ENCODE peak calls at places on chromosomes 5 and 9, in seven cellular contexts. A is activated CD8-positive, alpha-beta memory T cell treated with anti-CD3 and anti-CD28 coated beads, Interleukin-2, amount 10 ng/mL, durations not matched to agents 7 days and 5 days; Q is endothelial cell; L is T-helper 1 cell; Y is psoas muscle; E is H7; W is activated CD4-positive, alpha-beta T cell treated with anti-CD3 and anti-CD28 coated beads for 48 hours. O is an unnamed sample.

GRCh38 chr5:62307364-62307689 is 1.3 kb downstream of the KIF2A start:
- DNase-seq in Q (no peak), Y (no peak), W (no peak), A (no peak), L (no peak), E (no peak), O (no peak)

GRCh38 chr5:91434348-91434747 is 51.2 kb upstream of the ARRDC3 start:
- DNase-seq in W (peak), A (no peak), Y (no peak), L (no peak), E (no peak), Q (no peak), O (no peak)

GRCh38 chr5:90590-91547 is 1.1 kb upstream of the PLEKHG4B start:
- DNase-seq in Y (no peak), A (no peak), Q (no peak), L (no peak), W (no peak), E (peak), O (no peak)

GRCh38 chr5:57450991-57451876 is 31.4 kb downstream of the ACTBL2 start:
- DNase-seq in L (no peak), W (no peak), Y (no peak), Q (no peak), A (no peak), E (no peak), O (no peak)

GRCh38 chr5:74851684-74852353 is 14.4 kb downstream of the FAM169A start:
- DNase-seq in Y (no peak), A (no peak), L (no peak), W (no peak), E (no peak), Q (no peak), O (no peak)

GRCh38 chr9:2576631-2577030 is 45.0 kb upstream of the VLDLR start:
- DNase-seq in W (no peak), L (no peak), A (no peak), Y (no peak), Q (no peak), E (no peak), O (no peak)

GRCh38 chr9:89677696-89678393 is 73.0 kb downstream of the GADD45G start:
- DNase-seq in Y (no peak), E (peak), L (no peak), W (no peak), A (no peak), Q (no peak), O (peak)

GRCh38 chr5:72378636-72379289 is 58.6 kb downstream of the PTCD2 start:
- DNase-seq in Y (peak), E (no peak), A (no peak), W (no peak), L (no peak), Q (no peak), O (peak)

GRCh38 chr9:110700953-110701352 is 32.4 kb downstream of the MUSK start:
- DNase-seq in W (no peak), E (no peak), A (no peak), Q (no peak), Y (no peak), L (no peak), O (no peak)

GRCh38 chr9:120892748-120893584 is 16.0 kb upstream of the PHF19 start:
- DNase-seq in Y (no peak), L (peak), A (peak), Q (no peak), E (no peak), W (peak), O (peak)

GRCh38 chr5:171961117-171961516 is 45.3 kb downstream of the FBXW11 start:
- DNase-seq in Q (no peak), L (no peak), W (peak), A (peak), Y (no peak), E (no peak), O (no peak)

GRCh38 chr5:107271682-107272350 is 398.9 kb downstream of the EFNA5 start:
- DNase-seq in A (no peak), W (no peak), Y (no peak), E (no peak), L (no peak), Q (no peak), O (no peak)

GRCh38 chr9:93187574-93187973 is 3.6 kb downstream of the WNK2 start:
- DNase-seq in Y (no peak), Q (no peak), L (no peak), W (no peak), A (no peak), E (no peak), O (no peak)

GRCh38 chr9:118809160-118809625 is 560.0 kb downstream of the BRINP1 start:
- DNase-seq in W (no peak), L (no peak), A (no peak), Q (no peak), E (peak), Y (no peak), O (no peak)

GRCh38 chr5:127596501-127596900 is 52.4 kb upstream of the CTXN3 start:
- DNase-seq in W (no peak), A (no peak), Y (no peak), Q (no peak), L (no peak), E (no peak), O (no peak)

GRCh38 chr5:172007153-172007794 is 836 bp upstream of the FBXW11 start:
- DNase-seq in E (no peak), W (peak), Y (no peak), Q (no peak), A (no peak), L (no peak), O (no peak)

GRCh38 chr5:120655828-120656435 is 191.8 kb downstream of the PRR16 start:
- DNase-seq in Y (no peak), W (peak), Q (peak), L (no peak), E (peak), A (no peak), O (peak)

GRCh38 chr5:172180936-172181335 is 7.1 kb downstream of the STK10 start:
- DNase-seq in A (no peak), W (no peak), Y (no peak), E (no peak), Q (no peak), L (no peak), O (no peak)

GRCh38 chr9:68955281-68955680 is 58.6 kb downstream of the PRKACG start:
- DNase-seq in Q (no peak), Y (no peak), W (no peak), E (no peak), L (no peak), A (no peak), O (no peak)

GRCh38 chr5:178351950-178352349 is 119.3 kb upstream of the PHYKPL start:
- DNase-seq in A (no peak), L (no peak), E (no peak), Q (no peak), W (no peak), Y (no peak), O (no peak)

GRCh38 chr5:176614805-176615478 is 5.0 kb upstream of the GPRIN1 start:
- DNase-seq in Y (no peak), Q (no peak), A (no peak), W (no peak), L (no peak), E (no peak), O (peak)

GRCh38 chr5:91212336-91213092 is 170.6 kb downstream of the ARRDC3 start:
- DNase-seq in L (no peak), A (no peak), Y (no peak), W (no peak), E (no peak), Q (no peak), O (peak)

GRCh38 chr5:156532921-156533320 is 206.0 kb downstream of the SGCD start:
- DNase-seq in L (no peak), W (no peak), Y (no peak), A (no peak), Q (no peak), E (no peak), O (no peak)

GRCh38 chr9:97987490-97987889 is 4.3 kb downstream of the ANP32B start:
- DNase-seq in L (no peak), Y (no peak), Q (no peak), A (no peak), E (no peak), W (no peak), O (no peak)

GRCh38 chr5:10338996-10339903 is 14.2 kb upstream of the MARCHF6 start:
- DNase-seq in E (peak), W (no peak), L (no peak), Q (no peak), A (no peak), Y (no peak), O (peak)

GRCh38 chr9:137267933-137268355 is 9.6 kb upstream of the TOR4A start:
- DNase-seq in A (no peak), L (no peak), Y (no peak), Q (no peak), W (no peak), E (peak), O (no peak)

GRCh38 chr5:180323929-180324632 is 29.1 kb downstream of the GFPT2 start:
- DNase-seq in Y (no peak), L (no peak), W (no peak), E (peak), A (no peak), Q (no peak), O (no peak)

GRCh38 chr9:83505282-83505681 is 32.9 kb downstream of the FRMD3 start:
- DNase-seq in A (no peak), Y (no peak), Q (no peak), W (no peak), E (no peak), L (no peak), O (peak)

GRCh38 chr5:7473668-7474215 is 77.8 kb downstream of the ADCY2 start:
- DNase-seq in Y (no peak), A (no peak), E (peak), L (no peak), W (no peak), Q (no peak), O (peak)

GRCh38 chr5:165579911-165580310 is 2074.5 kb downstream of the MAT2B start:
- DNase-seq in A (no peak), E (no peak), Y (no peak), L (no peak), Q (no peak), W (no peak), O (peak)